ENCODE peak calls at places on chromosomes 7 and 10, in seven cellular contexts. R is dorsolateral prefrontal cortex, E is endothelial cell, A is fibroblast of mammary gland, I is fibroblast of pulmonary artery, W is activated B cell treated with CpG ODN at 0.5 μM for 24 hours, N is IMR-90. Y is an unnamed sample.

GRCh38 chr7:994592-995308 is 11.8 kb downstream of the CYP2W1 start:
- DNase-seq in R (no peak), E (no peak), A (no peak), I (no peak), W (no peak), N (no peak), Y (no peak)

GRCh38 chr7:131164900-131165254 is 162.8 kb upstream of the MKLN1 start:
- DNase-seq in R (no peak), E (no peak), A (no peak), I (no peak), W (no peak), N (no peak), Y (no peak)

GRCh38 chr7:149558149-149558861 is 60.7 kb upstream of the ZNF746 start:
- DNase-seq in R (no peak), E (no peak), A (peak; percentile 86), I (peak; percentile 21), W (no peak), N (peak; percentile 76), Y (no peak)

GRCh38 chr10:19817251-19818046 is 1.2 kb downstream of the PLXDC2 start:
- DNase-seq in R (peak; percentile 38), E (peak; percentile 22), A (no peak), I (no peak), W (no peak), N (no peak), Y (peak; percentile 26)

GRCh38 chr10:107619124-107619523 is 454.6 kb upstream of the SORCS1 start:
- DNase-seq in R (no peak), E (no peak), A (no peak), I (no peak), W (no peak), N (no peak), Y (no peak)

GRCh38 chr7:29765392-29765979 is 40.8 kb upstream of the WIPF3 start:
- DNase-seq in R (no peak), E (no peak), A (no peak), I (no peak), W (no peak), N (no peak), Y (no peak)

GRCh38 chr7:75018570-75019364 is 54.3 kb downstream of the CASTOR2 start:
- DNase-seq in R (no peak), E (no peak), A (no peak), I (no peak), W (no peak), N (no peak), Y (no peak)

GRCh38 chr10:118800920-118801319 is 46.1 kb upstream of the CACUL1 start:
- DNase-seq in R (no peak), E (peak; percentile 23), A (peak; percentile 19), I (peak; percentile 18), W (no peak), N (no peak), Y (no peak)

GRCh38 chr10:67518756-67519155 is 177.2 kb downstream of the CTNNA3 start:
- DNase-seq in R (no peak), E (no peak), A (no peak), I (no peak), W (no peak), N (no peak), Y (no peak)

GRCh38 chr7:142313528-142313927 is 55.7 kb upstream of the PRSS58 start:
- DNase-seq in R (no peak), E (no peak), A (no peak), I (no peak), W (no peak), N (no peak), Y (no peak)

GRCh38 chr7:157522189-157522588 is 185.4 kb downstream of the DNAJB6 start:
- DNase-seq in R (no peak), E (no peak), A (no peak), I (no peak), W (peak; percentile 4), N (no peak), Y (no peak)

GRCh38 chr10:116490028-116490662 is 55.6 kb upstream of the PNLIP start:
- DNase-seq in R (no peak), E (no peak), A (peak; percentile 21), I (peak; percentile 38), W (no peak), N (peak; percentile 16), Y (no peak)

GRCh38 chr7:2445898-2446555 is 30.2 kb downstream of the GRIFIN start:
- DNase-seq in R (no peak), E (no peak), A (no peak), I (no peak), W (no peak), N (no peak), Y (no peak)

GRCh38 chr10:48682265-48682664 is 2.4 kb upstream of the WDFY4 start:
- DNase-seq in R (no peak), E (no peak), A (no peak), I (no peak), W (no peak), N (no peak), Y (no peak)

GRCh38 chr7:131383937-131384635 is 56.4 kb downstream of the MKLN1 start:
- DNase-seq in R (no peak), E (no peak), A (no peak), I (no peak), W (no peak), N (no peak), Y (no peak)

GRCh38 chr7:28761485-28761884 is 196.6 kb downstream of the TRIL start:
- DNase-seq in R (no peak), E (no peak), A (peak; percentile 45), I (peak; percentile 65), W (no peak), N (peak; percentile 77), Y (no peak)

GRCh38 chr10:122285506-122286444 is 14.7 kb downstream of the BTBD16 start:
- DNase-seq in R (no peak), E (no peak), A (no peak), I (no peak), W (no peak), N (no peak), Y (no peak)

GRCh38 chr7:132548489-132549078 is 27.7 kb downstream of the PLXNA4 start:
- DNase-seq in R (no peak), E (no peak), A (peak; percentile 78), I (peak; percentile 54), W (no peak), N (peak; percentile 33), Y (no peak)

GRCh38 chr7:142513221-142513955 is 235.9 kb upstream of the PRSS1 start:
- DNase-seq in R (no peak), E (no peak), A (no peak), I (no peak), W (no peak), N (no peak), Y (no peak)

GRCh38 chr7:84188811-84189405 is 5.7 kb downstream of the SEMA3A start:
- DNase-seq in R (no peak), E (no peak), A (no peak), I (peak; percentile 47), W (no peak), N (peak; percentile 32), Y (no peak)

GRCh38 chr7:15457959-15458955 is 103.6 kb downstream of the AGMO start:
- DNase-seq in R (no peak), E (no peak), A (no peak), I (no peak), W (no peak), N (no peak), Y (no peak)

GRCh38 chr7:93030605-93031225 is 87.1 kb downstream of the SAMD9 start:
- DNase-seq in R (no peak), E (no peak), A (no peak), I (peak; percentile 24), W (no peak), N (no peak), Y (no peak)

GRCh38 chr7:35617076-35617475 is 77.9 kb downstream of the HERPUD2 start:
- DNase-seq in R (no peak), E (no peak), A (peak; percentile 34), I (peak; percentile 48), W (no peak), N (peak; percentile 56), Y (no peak)

GRCh38 chr10:107561136-107561650 is 396.7 kb upstream of the SORCS1 start:
- DNase-seq in R (no peak), E (no peak), A (no peak), I (no peak), W (no peak), N (no peak), Y (no peak)

GRCh38 chr10:95201736-95202135 is 7.7 kb downstream of the ACSM6 start:
- DNase-seq in R (no peak), E (no peak), A (peak; percentile 71), I (peak; percentile 33), W (no peak), N (peak; percentile 59), Y (no peak)
- TF ChIP-seq CTCF in R (no peak), E (no peak), A (peak; percentile 65), I (peak; percentile 37), W (no peak), N (peak; percentile 70), Y (no peak)

DNA sequence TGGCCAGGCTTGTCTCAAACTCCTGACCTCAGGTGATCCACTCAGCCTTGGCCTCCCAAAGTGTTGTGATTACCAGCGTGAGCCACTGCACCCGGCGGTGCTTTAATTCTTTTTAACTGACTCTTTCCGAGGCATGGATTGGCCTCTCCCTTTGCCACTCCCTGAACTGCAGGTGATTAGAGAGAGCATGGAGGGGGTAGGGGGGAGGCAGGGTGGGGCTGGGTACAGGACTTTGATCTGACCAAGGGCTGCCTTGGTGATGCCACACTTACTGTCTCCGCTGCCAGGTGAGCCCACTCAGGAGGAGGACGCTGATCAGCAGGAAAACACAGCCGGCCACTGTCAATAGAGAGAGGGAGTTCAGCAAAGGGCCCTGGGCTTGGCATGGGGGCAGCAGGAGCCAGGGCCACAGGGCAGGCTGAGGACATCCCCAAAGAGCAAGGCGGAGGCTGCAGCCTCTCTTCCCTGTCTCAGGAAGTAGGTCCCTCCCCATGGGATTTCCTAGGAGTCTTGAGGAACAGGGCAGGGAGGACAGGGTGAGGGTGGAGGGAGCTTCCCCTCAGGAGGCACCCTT is 40.5 kb upstream of the IL15RA start:
- DNase-seq in R (no peak), E (no peak), A (no peak), I (no peak), W (no peak), N (no peak), Y (no peak)
- TF ChIP-seq CTCF in R (no peak), E (no peak), A (no peak), I (no peak), W (no peak), N (no peak), Y (no peak)

GRCh38 chr10:102540023-102540422 is 36.3 kb downstream of the SUFU start:
- DNase-seq in R (no peak), E (no peak), A (peak; percentile 43), I (peak; percentile 46), W (no peak), N (peak; percentile 30), Y (no peak)
- TF ChIP-seq CTCF in R (no peak), E (peak; percentile 38), A (peak; percentile 45), I (peak; percentile 54), W (no peak), N (peak; percentile 39), Y (peak; percentile 15)

DNA sequence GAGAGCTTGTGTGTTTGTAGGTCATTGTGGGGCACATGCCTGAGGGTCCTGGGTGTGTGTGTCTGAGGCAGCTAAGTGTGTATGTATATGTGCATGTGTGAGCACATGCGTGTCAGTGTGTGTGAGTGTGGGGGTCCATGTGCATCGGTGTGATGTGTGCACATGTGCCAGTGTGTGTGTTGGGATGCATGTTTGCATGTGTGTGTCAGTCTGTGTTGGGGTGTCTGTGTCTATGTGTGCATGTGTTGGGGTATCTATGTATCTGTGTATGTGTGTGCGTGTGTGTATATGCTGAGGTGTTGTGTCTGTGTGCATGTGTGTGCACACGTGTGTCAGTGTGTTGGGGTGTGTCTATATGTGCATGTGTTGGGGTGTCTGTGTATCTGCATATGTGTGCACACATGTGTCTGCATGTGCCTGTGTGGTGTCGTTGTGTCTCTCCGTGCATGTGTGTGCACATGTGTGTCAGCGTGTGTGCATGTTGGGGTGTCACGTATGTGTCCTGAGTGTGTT is 33.3 kb downstream of the PWWP2B start:
- DNase-seq in R (no peak), E (no peak), A (no peak), I (no peak), W (no peak), N (no peak), Y (no peak)
- TF ChIP-seq CTCF in R (no peak), E (no peak), A (no peak), I (no peak), W (no peak), N (no peak), Y (no peak)